ENCODE peak calls at places on chromosomes 7 and 10, in ten cellular contexts. Q is K562; K is CD4-positive, alpha-beta T cell; T is OCI-LY7; S is A673; D is neural progenitor cell; N is Panc1; R is stomach; L is IMR-90; F is colonic mucosa. I is an unnamed sample.

GRCh38 chr10:116833986-116834760 is 15.1 kb upstream of the ENO4 start:
- DNase-seq in N (no peak), S (no peak), L (no peak), T (no peak), Q (no peak), D (peak), K (no peak), R (no peak), F (no peak), I (no peak)

GRCh38 chr10:67553266-67553665 is 142.7 kb downstream of the CTNNA3 start:
- DNase-seq in L (peak), S (no peak), N (no peak), D (no peak), Q (no peak), T (no peak), F (no peak), R (no peak), K (no peak), I (no peak)

GRCh38 chr10:133390597-133391248 is 3.2 kb upstream of the MTG1 start:
- DNase-seq in T (peak), K (no peak), Q (peak), D (no peak), S (no peak), L (no peak), F (no peak), R (peak), N (no peak), I (no peak)

GRCh38 chr10:125599194-125599593 is 83.8 kb downstream of the TEX36 start:
- DNase-seq in F (no peak), D (no peak), S (no peak), N (no peak), L (no peak), K (no peak), Q (no peak), R (no peak), T (no peak), I (no peak)

GRCh38 chr7:39622609-39623311 is 612 bp upstream of the RALA start:
- DNase-seq in N (no peak), L (no peak), Q (no peak), T (no peak), K (no peak), S (no peak), F (no peak), D (no peak), R (no peak), I (no peak)

GRCh38 chr7:149310113-149310836 is 48.3 kb downstream of the ZNF783 start:
- DNase-seq in R (no peak), D (no peak), T (peak), N (peak), Q (peak), F (no peak), L (peak), S (peak), K (no peak), I (no peak)

GRCh38 chr10:102612964-102613275 is 31.4 kb upstream of the TRIM8 start:
- DNase-seq in R (no peak), K (peak), Q (no peak), N (no peak), F (peak), S (no peak), D (no peak), T (no peak), L (no peak), I (no peak)

GRCh38 chr10:22824984-22825383 is 102.9 kb upstream of the ARMC3 start:
- DNase-seq in Q (no peak), D (no peak), T (no peak), R (no peak), S (no peak), L (peak), N (peak), F (no peak), K (no peak), I (no peak)

GRCh38 chr10:70403483-70404035 is 386 bp upstream of the EIF4EBP2 start:
- DNase-seq in R (no peak), F (no peak), N (no peak), D (no peak), S (no peak), K (no peak), Q (no peak), L (no peak), T (no peak), I (no peak)

GRCh38 chr7:36390199-36391090 is 783 bp downstream of the ANLN start:
- DNase-seq in F (peak), T (peak), S (peak), K (peak), Q (peak), N (peak), L (peak), R (peak), D (peak), I (peak)

GRCh38 chr10:13528875-13529713 is at the start of gene BEND7:
- DNase-seq in Q (peak), F (peak), R (peak), K (no peak), L (peak), T (no peak), S (peak), D (peak), N (no peak), I (no peak)

DNA sequence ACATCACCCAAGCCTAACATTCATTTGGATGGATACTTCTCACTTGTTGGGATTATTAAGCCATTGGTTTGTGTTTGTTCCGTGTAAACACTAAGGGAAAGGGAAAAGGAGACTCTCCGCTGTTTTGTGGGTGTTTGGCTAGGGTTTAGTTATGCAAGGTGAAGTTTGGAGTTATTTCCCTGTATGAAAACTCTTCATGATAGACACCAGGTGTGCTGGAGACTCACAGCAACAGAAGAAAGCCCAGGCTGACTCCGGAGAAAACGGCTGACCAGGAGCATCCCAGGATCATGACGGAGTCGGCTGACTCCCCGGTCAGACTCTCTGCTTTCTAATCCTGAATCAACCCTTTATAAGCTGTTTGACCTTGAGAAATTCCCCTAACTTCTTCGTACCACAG is 94.1 kb upstream of the KLF6 start:
- DNase-seq in D (no peak), S (no peak), L (no peak), T (no peak), F (no peak), K (no peak), R (no peak), Q (no peak), N (no peak), I (no peak)
- H3K27ac ChIP-seq in D (no peak), S (no peak), L (no peak), T (no peak), F (no peak), K (no peak), R (no peak), Q (no peak), N (peak), I (no peak)

GRCh38 chr7:142438235-142438922 is 180.5 kb upstream of the PRSS58 start:
- DNase-seq in K (no peak), L (peak), S (peak), R (no peak), N (no peak), F (peak), T (peak), Q (peak), D (peak), I (no peak)
- TF ChIP-seq CTCF in K (peak), L (peak), S (peak), R (no peak), N (peak), F (peak), T (peak), Q (peak), D (peak), I (no peak)

GRCh38 chr7:96416599-96416998 is 94.7 kb upstream of the SLC25A13 start:
- DNase-seq in L (no peak), S (no peak), D (no peak), Q (no peak), F (no peak), K (no peak), N (no peak), T (no peak), R (no peak), I (no peak)
- H3K27ac ChIP-seq in L (no peak), S (no peak), D (no peak), Q (no peak), F (no peak), K (no peak), N (no peak), T (no peak), R (no peak), I (no peak)

GRCh38 chr7:42226354-42226941 is 10.6 kb downstream of the GLI3 start:
- DNase-seq in K (no peak), D (peak), S (peak), L (no peak), N (no peak), R (no peak), Q (no peak), F (no peak), T (no peak), I (no peak)
- TF ChIP-seq CTCF in K (no peak), D (no peak), S (no peak), L (no peak), N (no peak), R (no peak), Q (no peak), F (no peak), T (no peak), I (no peak)

DNA sequence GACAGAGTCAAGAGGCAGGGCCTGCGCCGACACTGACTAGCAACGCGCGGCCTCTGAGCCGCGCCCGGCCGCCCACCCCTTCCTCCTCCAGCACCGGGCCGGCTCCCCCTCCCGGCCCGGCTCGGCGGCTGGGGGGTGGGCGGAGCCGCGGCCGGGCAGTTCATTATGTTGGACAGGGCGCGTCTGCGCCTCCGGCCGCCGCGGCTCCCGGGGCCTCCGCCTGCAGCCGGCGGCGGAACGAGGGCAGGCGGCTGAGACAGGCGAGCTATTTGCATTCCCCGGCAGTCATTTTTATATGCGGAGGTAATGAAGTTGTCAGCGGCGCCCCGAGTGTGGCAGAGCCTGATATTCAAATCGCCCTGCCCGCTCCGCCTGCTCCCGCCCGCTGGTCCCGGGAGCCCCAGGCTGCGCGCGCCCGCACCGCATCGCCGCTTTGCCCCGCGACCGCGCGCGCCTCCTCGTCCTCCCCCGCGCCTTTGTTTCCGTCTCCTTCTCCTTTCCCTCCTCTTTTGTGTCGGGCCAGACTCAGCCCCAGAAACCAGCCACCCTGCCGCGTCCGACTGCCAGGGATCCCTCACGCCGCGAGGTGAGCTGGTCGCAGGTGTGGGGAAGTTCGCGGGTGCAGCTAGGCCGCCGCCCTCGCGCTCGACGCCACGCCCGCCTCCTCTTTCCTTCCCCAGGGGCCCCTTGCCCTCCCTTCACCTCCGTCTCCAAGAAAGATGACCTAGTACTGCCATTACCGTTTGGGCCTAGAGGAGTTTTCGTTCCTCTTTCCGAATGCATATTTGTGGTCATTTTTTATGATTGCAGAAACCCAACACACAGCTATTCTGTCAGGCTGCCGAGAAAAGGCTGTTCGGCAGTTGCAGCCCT is 107.0 kb downstream of the SNX10 start:
- DNase-seq in D (peak), Q (peak), T (peak), L (peak), K (no peak), R (peak), S (peak), F (peak), N (no peak), I (no peak)
- H3K27ac ChIP-seq in D (peak), Q (peak), T (peak), L (no peak), K (no peak), R (peak), S (no peak), F (peak), N (peak), I (peak)